ENCODE peak calls at places on chromosome 3, in eight cellular contexts. V is astrocyte, S is HCT116, T is H1, D is endodermal cell, B is Karpas-422, G is IMR-90, Q is PC-3. F is an unnamed sample. For H3K9me3, the result is how much of the 10 kb centered on the place peaks cover.

GRCh38 chr3:172615296-172615695 is 92.1 kb upstream of the TNFSF10 start:
- DNase-seq in V (no peak), S (no peak), T (no peak), D (no peak), B (no peak), G (no peak), Q (no peak), F (no peak)

GRCh38 chr3:141273700-141274410 is 42.2 kb downstream of the PXYLP1 start:
- DNase-seq in V (no peak), S (no peak), T (peak), D (no peak), B (no peak), G (no peak), Q (no peak), F (no peak)

GRCh38 chr3:58900372-58900771 is 149.5 kb downstream of the CFAP20DC start:
- DNase-seq in V (no peak), S (no peak), T (no peak), D (no peak), B (no peak), G (no peak), Q (no peak), F (no peak)

GRCh38 chr3:144737281-144737680 is 765.7 kb downstream of the DIPK2A start:
- DNase-seq in V (no peak), S (no peak), T (no peak), D (no peak), B (no peak), G (no peak), Q (no peak), F (no peak)

GRCh38 chr3:23489338-23490158 is 286.4 kb downstream of the UBE2E2 start:
- DNase-seq in V (peak), S (no peak), T (no peak), D (peak), B (no peak), G (peak), Q (peak), F (no peak)

GRCh38 chr3:141960731-141961130 is 84.3 kb downstream of the ATP1B3 start:
- DNase-seq in V (peak), S (no peak), T (no peak), D (no peak), B (no peak), G (peak), Q (no peak), F (no peak)

GRCh38 chr3:35638640-35639250 is 580 bp upstream of the ARPP21 start:
- DNase-seq in V (no peak), S (no peak), T (peak), D (no peak), B (no peak), G (no peak), Q (no peak), F (no peak)

GRCh38 chr3:23811117-23811487 is 5.3 kb downstream of the UBE2E1 start:
- DNase-seq in V (no peak), S (no peak), T (no peak), D (no peak), B (peak), G (no peak), Q (peak), F (peak)

GRCh38 chr3:150348500-150348899 is 59.6 kb upstream of the TSC22D2 start:
- DNase-seq in V (peak), S (peak), T (no peak), D (no peak), B (no peak), G (peak), Q (peak), F (no peak)

GRCh38 chr3:10780243-10780642 is 35.8 kb upstream of the SLC6A11 start:
- DNase-seq in V (no peak), S (no peak), T (no peak), D (peak), B (no peak), G (no peak), Q (peak), F (no peak)

GRCh38 chr3:13707456-13707855 is 158.5 kb downstream of the FBLN2 start:
- DNase-seq in V (no peak), S (no peak), T (no peak), D (no peak), B (no peak), G (no peak), Q (no peak), F (no peak)

GRCh38 chr3:30256474-30256873 is 349.9 kb upstream of the TGFBR2 start:
- DNase-seq in V (peak), S (no peak), T (no peak), D (no peak), B (no peak), G (peak), Q (no peak), F (no peak)

GRCh38 chr3:133162906-133163305 is 124.7 kb downstream of the TMEM108 start:
- DNase-seq in V (no peak), S (no peak), T (no peak), D (no peak), B (no peak), G (no peak), Q (no peak), F (no peak)

GRCh38 chr3:181326637-181327223 is 337.2 kb upstream of the DNAJC19 start:
- DNase-seq in V (peak), S (peak), T (no peak), D (peak), B (peak), G (no peak), Q (peak), F (no peak)

GRCh38 chr3:15535757-15536156 is 14.3 kb upstream of the COLQ start:
- DNase-seq in V (no peak), S (no peak), T (no peak), D (no peak), B (no peak), G (peak), Q (peak), F (no peak)

GRCh38 chr3:28347374-28348285 is 891 bp upstream of the ZCWPW2 start:
- DNase-seq in V (no peak), S (no peak), T (no peak), D (no peak), B (peak), G (peak), Q (peak), F (no peak)

GRCh38 chr3:94811836-94812235 is 749.0 kb downstream of the NSUN3 start:
- DNase-seq in V (no peak), S (no peak), T (no peak), D (no peak), B (no peak), G (no peak), Q (peak), F (no peak)

GRCh38 chr3:77491961-77492360 is 452.1 kb downstream of the ROBO2 start:
- DNase-seq in V (no peak), S (no peak), T (no peak), D (no peak), B (no peak), G (no peak), Q (no peak), F (no peak)

GRCh38 chr3:123409443-123410148 is 39.3 kb downstream of the ADCY5 start:
- DNase-seq in V (no peak), S (no peak), T (no peak), D (peak), B (no peak), G (no peak), Q (peak), F (peak)

GRCh38 chr3:115071611-115072010 is 75.5 kb downstream of the ZBTB20 start:
- DNase-seq in V (peak), S (no peak), T (no peak), D (no peak), B (no peak), G (peak), Q (no peak), F (no peak)

GRCh38 chr3:128923607-128924385 is 44.4 kb downstream of the ACAD9 start:
- DNase-seq in V (no peak), S (no peak), T (no peak), D (no peak), B (peak), G (no peak), Q (no peak), F (no peak)

GRCh38 chr3:183481582-183481981 is 53.2 kb upstream of the MCF2L2 start:
- DNase-seq in V (peak), S (no peak), T (peak), D (peak), B (no peak), G (peak), Q (peak), F (no peak)

GRCh38 chr3:10888523-10889081 is 72.6 kb downstream of the SLC6A11 start:
- DNase-seq in V (no peak), S (no peak), T (no peak), D (no peak), B (no peak), G (no peak), Q (peak), F (no peak)

GRCh38 chr3:42934910-42935309 is 29.0 kb downstream of the ZNF662 start:
- DNase-seq in V (no peak), S (no peak), T (no peak), D (no peak), B (no peak), G (no peak), Q (no peak), F (no peak)

GRCh38 chr3:156605686-156606605 is 51.0 kb upstream of the SSR3 start:
- DNase-seq in V (peak), S (no peak), T (peak), D (peak), B (no peak), G (peak), Q (peak), F (peak)

GRCh38 chr3:190322604-190323240 is 476 bp upstream of the CLDN1 start:
- DNase-seq in V (no peak), S (no peak), T (no peak), D (no peak), B (no peak), G (no peak), Q (no peak), F (no peak)

GRCh38 chr3:65955792-65956477 is 82.8 kb downstream of the MAGI1 start:
- DNase-seq in V (peak), S (peak), T (no peak), D (no peak), B (no peak), G (peak), Q (peak), F (no peak)

GRCh38 chr3:127019449-127019848 is 36.5 kb downstream of the PLXNA1 start:
- DNase-seq in V (peak), S (no peak), T (no peak), D (no peak), B (no peak), G (peak), Q (peak), F (no peak)

GRCh38 chr3:113242091-113242581 is 30.8 kb downstream of the BOC start:
- DNase-seq in V (peak), S (no peak), T (no peak), D (no peak), B (no peak), G (peak), Q (no peak), F (no peak)

GRCh38 chr3:542030-542429 is 345.5 kb downstream of the CHL1 start:
- DNase-seq in V (no peak), S (no peak), T (no peak), D (no peak), B (no peak), G (no peak), Q (no peak), F (no peak)
- H3K9me3 ChIP-seq in V (under half), S (under half), T (under half), D (half or more), B (under half), G (under half), Q (under half), F (under half)

DNA sequence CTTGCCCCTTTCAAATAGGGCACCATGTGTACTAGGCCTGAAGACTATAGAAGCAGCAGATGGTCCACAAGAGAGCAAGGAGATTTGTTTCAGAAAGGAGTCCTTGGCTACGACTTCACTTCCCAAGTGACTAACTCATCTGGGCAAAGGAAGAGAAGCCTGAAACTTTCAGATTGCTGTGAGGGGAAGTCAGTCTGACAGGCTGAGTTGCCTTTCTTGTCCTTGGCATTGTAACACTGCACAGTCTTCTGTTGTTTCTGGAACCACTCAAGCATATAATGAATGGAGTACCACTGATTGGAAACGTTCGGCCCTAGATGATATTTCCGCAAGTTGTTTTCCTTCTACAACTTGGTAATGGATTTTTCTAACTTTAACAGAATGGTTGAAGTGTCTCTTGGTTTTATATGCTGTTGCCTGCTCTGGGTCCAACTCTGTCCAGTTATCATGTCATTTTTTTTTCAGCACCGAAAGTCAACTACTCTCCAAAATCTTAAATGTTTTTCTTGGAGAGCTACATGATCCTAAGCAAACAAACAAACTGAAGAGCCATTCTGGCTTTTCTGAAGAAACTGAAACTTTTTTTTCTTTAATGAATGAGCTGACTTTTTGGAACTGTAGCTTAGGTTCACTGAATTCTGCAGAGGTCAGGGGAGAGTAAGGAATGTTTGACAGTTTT is 685.7 kb downstream of the MECOM start:
- DNase-seq in V (peak), S (no peak), T (no peak), D (no peak), B (no peak), G (peak), Q (no peak), F (no peak)
- H3K27ac ChIP-seq in V (no peak), S (no peak), T (no peak), D (no peak), B (no peak), G (no peak), Q (no peak), F (no peak)

GRCh38 chr3:134427400-134428111 is 53.3 kb upstream of the AMOTL2 start:
- DNase-seq in V (peak), S (peak), T (no peak), D (no peak), B (no peak), G (peak), Q (peak), F (no peak)

GRCh38 chr3:134425943-134426342 is 51.7 kb upstream of the AMOTL2 start:
- DNase-seq in V (no peak), S (no peak), T (no peak), D (no peak), B (no peak), G (no peak), Q (no peak), F (no peak)

GRCh38 chr3:134430174-134430573 is 55.6 kb downstream of the ANAPC13 start:
- DNase-seq in V (peak), S (no peak), T (no peak), D (no peak), B (no peak), G (no peak), Q (no peak), F (no peak)

GRCh38 chr3:134426660-134427181 is 52.5 kb upstream of the AMOTL2 start:
- DNase-seq in V (peak), S (no peak), T (no peak), D (no peak), B (no peak), G (peak), Q (no peak), F (no peak)

GRCh38 chr3:134428396-134428795 is 54.1 kb upstream of the AMOTL2 start:
- DNase-seq in V (peak), S (no peak), T (peak), D (no peak), B (no peak), G (peak), Q (no peak), F (no peak)
- H3K9ac ChIP-seq in V (peak), S (peak), T (no peak), D (no peak), B (no peak), G (peak), Q (peak), F (no peak)

DNA sequence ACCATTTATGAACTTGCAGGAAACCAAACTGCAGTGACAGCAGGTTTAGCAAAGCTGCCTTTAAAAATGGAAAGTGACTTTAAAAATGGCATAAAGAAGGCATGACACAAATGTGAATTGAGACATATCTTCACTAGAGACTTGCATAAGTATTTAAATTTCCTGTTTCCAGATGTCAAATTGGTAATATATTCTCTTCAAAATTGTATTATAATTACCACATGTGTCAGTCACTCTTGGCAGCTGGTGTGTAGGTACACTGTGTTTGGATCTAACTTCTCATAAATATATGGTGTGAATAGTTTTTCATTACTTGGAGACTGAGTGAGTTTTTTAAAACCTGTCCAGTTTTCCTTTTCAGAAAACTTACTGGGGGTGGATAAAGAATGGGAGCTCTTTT is 636.2 kb upstream of the SGO1 start:
- DNase-seq in V (no peak), S (no peak), T (no peak), D (no peak), B (no peak), G (no peak), Q (no peak), F (no peak)
- H3K9me3 ChIP-seq in V (under half), S (under half), T (under half), D (under half), B (under half), G (under half), Q (under half), F (under half)